ENCODE peak calls at places on chromosomes 1 and 21, in four cellular contexts. L, O, X and P are unnamed samples.

GRCh38 chr1:153615406-153615805 is 719 bp downstream of the S100A14 start:
- DNase-seq in L (no peak), O (no peak), X (no peak), P (no peak)

GRCh38 chr1:179445593-179445992 is 79.8 kb downstream of the AXDND1 start:
- DNase-seq in L (no peak), O (no peak), X (no peak), P (no peak)

GRCh38 chr1:214029796-214030195 is 42.0 kb downstream of the PROX1 start:
- DNase-seq in L (no peak), O (no peak), X (no peak), P (no peak)

GRCh38 chr1:212256404-212256803 is 28.8 kb upstream of the PPP2R5A start:
- DNase-seq in L (no peak), O (no peak), X (no peak), P (no peak)

GRCh38 chr1:174191255-174191906 is 32.1 kb downstream of the RABGAP1L start:
- DNase-seq in L (no peak), O (no peak), X (no peak), P (no peak)

GRCh38 chr21:41641821-41642368 is 125.0 kb downstream of the RIPK4 start:
- DNase-seq in L (no peak), O (no peak), X (no peak), P (no peak)

GRCh38 chr1:210647406-210648333 is 319.0 kb downstream of the HHAT start:
- DNase-seq in L (peak), O (no peak), X (no peak), P (no peak)

GRCh38 chr1:43267291-43267805 is 2.4 kb upstream of the TMEM125 start:
- DNase-seq in L (no peak), O (no peak), X (no peak), P (no peak)

GRCh38 chr1:58764294-58764978 is 19.4 kb downstream of the JUN start:
- DNase-seq in L (no peak), O (no peak), X (no peak), P (no peak)

GRCh38 chr1:37465596-37466517 is 8.5 kb upstream of the ZC3H12A start:
- DNase-seq in L (no peak), O (no peak), X (no peak), P (no peak)

GRCh38 chr1:6443339-6444115 is 19.0 kb downstream of the ESPN start:
- DNase-seq in L (no peak), O (no peak), X (no peak), P (no peak)

GRCh38 chr1:6438047-6438525 is 13.5 kb downstream of the ESPN start:
- DNase-seq in L (peak), O (peak), X (peak), P (peak)

GRCh38 chr1:6441586-6441985 is 17.0 kb downstream of the ESPN start:
- DNase-seq in L (no peak), O (no peak), X (no peak), P (no peak)

GRCh38 chr1:6444377-6444776 is 19.8 kb downstream of the ESPN start:
- DNase-seq in L (no peak), O (no peak), X (no peak), P (no peak)

DNA sequence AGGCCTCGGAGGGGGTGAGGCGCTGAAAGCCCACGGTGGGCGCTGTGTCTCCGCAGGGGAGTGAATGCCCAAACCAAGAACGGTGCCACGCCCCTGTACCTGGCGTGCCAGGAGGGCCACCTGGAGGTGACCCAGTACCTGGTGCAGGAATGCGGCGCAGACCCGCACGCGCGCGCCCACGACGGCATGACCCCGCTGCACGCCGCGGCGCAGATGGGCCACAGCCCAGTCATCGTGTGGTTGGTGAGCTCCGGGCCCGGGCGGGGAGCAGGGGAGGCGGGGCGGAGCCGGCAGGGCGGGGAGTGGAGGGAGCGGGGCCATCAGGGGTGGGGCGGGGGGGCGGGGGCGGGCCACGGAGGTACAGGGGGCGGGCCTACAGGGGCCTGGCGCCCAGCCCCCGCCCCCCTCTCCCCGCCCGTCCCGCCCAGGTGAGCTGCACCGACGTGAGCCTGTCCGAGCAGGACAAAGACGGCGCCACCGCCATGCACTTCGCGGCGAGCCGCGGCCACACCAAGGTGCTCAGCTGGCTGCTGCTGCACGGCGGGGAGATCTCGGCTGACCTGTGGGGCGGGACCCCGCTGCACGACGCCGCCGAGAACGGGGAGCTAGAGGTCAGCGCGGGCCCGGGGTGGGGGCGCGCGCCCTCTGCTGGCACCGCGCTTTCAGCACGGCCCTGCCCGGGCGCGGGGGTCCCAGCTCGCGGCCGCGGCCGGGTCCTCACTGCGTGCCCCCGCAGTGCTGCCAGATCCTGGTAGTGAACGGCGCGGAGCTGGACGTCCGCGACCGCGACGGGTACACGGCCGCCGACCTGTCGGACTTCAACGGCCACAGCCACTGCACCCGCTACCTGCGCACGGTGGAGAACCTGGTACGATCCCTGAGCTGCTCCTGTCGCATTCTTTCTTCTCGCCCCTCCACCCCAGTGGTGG is 15.9 kb downstream of the ESPN start:
- DNase-seq in L (peak), O (peak), X (peak), P (peak)
- TF ChIP-seq TEAD4 in L (no peak), O (no peak), X (no peak), P (no peak)

DNA sequence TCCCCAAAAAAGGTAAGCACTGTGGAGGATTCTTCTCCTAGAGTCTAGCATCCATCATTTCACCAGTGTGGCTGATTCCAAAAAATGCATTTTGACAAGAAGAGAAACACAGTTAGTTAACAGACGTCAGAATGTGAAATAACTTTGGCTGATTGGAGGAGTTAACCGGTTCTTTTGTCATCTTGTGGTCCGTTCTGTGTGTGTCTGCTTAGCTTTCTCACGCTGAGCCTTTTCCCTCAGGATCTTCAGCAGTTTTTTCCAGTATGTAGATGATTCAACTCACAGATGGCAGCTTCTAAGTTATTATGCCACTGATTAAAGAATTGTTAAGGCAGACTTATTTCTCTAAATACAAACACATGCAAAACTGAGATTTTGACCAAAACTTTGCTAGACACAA is 108.9 kb downstream of the KIF26B start:
- DNase-seq in L (no peak), O (no peak), X (no peak), P (no peak)
- TF ChIP-seq TEAD4 in L (no peak), O (no peak), X (no peak), P (no peak)

GRCh38 chr1:60911980-60912692 is 170.2 kb upstream of the NFIA start:
- DNase-seq in L (no peak), O (peak), X (no peak), P (peak)
- TF ChIP-seq TEAD4 in L (no peak), O (no peak), X (no peak), P (no peak)

DNA sequence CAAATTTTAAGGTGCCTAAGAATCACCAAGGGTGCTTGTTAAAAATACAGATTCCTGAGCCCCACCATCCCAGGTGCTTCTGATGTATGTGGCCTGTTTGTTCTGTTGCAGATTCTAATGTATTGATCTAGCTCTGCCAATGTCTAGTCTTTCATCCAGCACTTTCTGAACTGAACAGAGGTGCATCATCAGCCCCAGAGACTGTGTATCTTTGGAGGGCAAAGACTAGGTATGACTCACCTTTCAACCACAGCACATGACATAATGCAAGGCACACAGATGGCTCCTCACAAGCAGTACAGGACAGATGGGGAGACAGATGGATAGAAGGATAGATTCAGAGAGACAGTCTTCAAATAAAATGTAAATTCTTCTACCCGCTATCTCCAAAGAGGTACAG is 32.3 kb downstream of the CD58 start:
- DNase-seq in L (no peak), O (no peak), X (peak), P (no peak)
- TF ChIP-seq TEAD4 in L (no peak), O (no peak), X (no peak), P (no peak)

GRCh38 chr1:31984419-31985347 is 29.0 kb upstream of the KHDRBS1 start:
- DNase-seq in L (no peak), O (no peak), X (no peak), P (no peak)

GRCh38 chr1:31980835-31981782 is 32.6 kb upstream of the KHDRBS1 start:
- DNase-seq in L (no peak), O (no peak), X (no peak), P (no peak)

GRCh38 chr1:31978853-31979400 is 34.7 kb upstream of the KHDRBS1 start:
- DNase-seq in L (no peak), O (no peak), X (no peak), P (no peak)

GRCh38 chr1:31985430-31985829 is 28.2 kb upstream of the KHDRBS1 start:
- DNase-seq in L (no peak), O (no peak), X (no peak), P (no peak)

DNA sequence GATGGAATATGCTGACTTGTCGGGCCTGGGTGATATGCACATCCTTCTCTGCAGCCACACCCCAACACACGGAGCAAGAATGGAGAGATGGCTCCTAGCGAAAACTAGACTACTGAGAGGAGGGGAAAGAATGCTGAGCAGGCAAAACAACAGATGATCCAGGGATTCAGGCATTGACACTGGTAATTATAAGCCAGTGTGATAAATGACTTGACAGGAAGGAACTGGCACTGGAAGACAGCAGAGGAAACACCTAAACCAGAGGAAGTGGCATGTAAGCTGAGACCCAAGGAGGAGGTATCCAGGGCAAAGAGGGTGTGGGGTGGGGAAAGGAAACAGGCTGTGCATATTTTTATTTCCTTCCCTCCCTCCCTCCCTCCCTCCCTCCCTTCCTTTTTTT is 31.7 kb upstream of the KHDRBS1 start:
- DNase-seq in L (no peak), O (no peak), X (no peak), P (no peak)
- TF ChIP-seq TEAD4 in L (no peak), O (no peak), X (no peak), P (no peak)

GRCh38 chr1:47830856-47831255 is 166.3 kb downstream of the TRABD2B start:
- DNase-seq in L (no peak), O (no peak), X (no peak), P (no peak)
- TF ChIP-seq TEAD4 in L (no peak), O (no peak), X (no peak), P (no peak)